ENCODE peak calls at places on chromosomes 16 and 17, in four cellular contexts. I, U, H and L are unnamed samples.

GRCh38 chr16:11871193-11871592 is 19.9 kb upstream of the RSL1D1 start:
- DNase-seq in I (peak; percentile 38), U (no peak), H (no peak), L (no peak)

GRCh38 chr17:20243524-20243923 is 223.8 kb downstream of the LGALS9B start:
- DNase-seq in I (no peak), U (no peak), H (no peak), L (no peak)

GRCh38 chr17:33227911-33228310 is 65.2 kb downstream of the ASIC2 start:
- DNase-seq in I (no peak), U (no peak), H (no peak), L (no peak)

GRCh38 chr16:73040136-73040535 is 7.8 kb downstream of the ZFHX3 start:
- DNase-seq in I (no peak), U (no peak), H (no peak), L (peak; percentile 46)

GRCh38 chr16:23952128-23953041 is 116.6 kb downstream of the PRKCB start:
- DNase-seq in I (no peak), U (no peak), H (peak; percentile 63), L (no peak)

GRCh38 chr16:28569011-28569410 is 15.3 kb downstream of the SGF29 start:
- DNase-seq in I (no peak), U (no peak), H (no peak), L (no peak)

GRCh38 chr16:87707714-87708113 is 58.1 kb downstream of the KLHDC4 start:
- DNase-seq in I (no peak), U (no peak), H (no peak), L (no peak)

GRCh38 chr16:82748026-82748425 is 121.3 kb downstream of the CDH13 start:
- DNase-seq in I (no peak), U (no peak), H (no peak), L (no peak)

GRCh38 chr16:71344315-71344905 is 14.1 kb upstream of the CALB2 start:
- DNase-seq in I (no peak), U (no peak), H (no peak), L (no peak)

GRCh38 chr16:74829637-74830036 is 55.0 kb upstream of the FA2H start:
- DNase-seq in I (no peak), U (no peak), H (no peak), L (no peak)

GRCh38 chr17:73546770-73547345 is 97.4 kb downstream of the SDK2 start:
- DNase-seq in I (no peak), U (no peak), H (peak; percentile 64), L (no peak)

GRCh38 chr17:50396261-50397110 is 837 bp downstream of the LRRC59 start:
- DNase-seq in I (no peak), U (peak; percentile 50), H (peak; percentile 22), L (peak; percentile 69)

GRCh38 chr16:50548659-50549560 is 714 bp downstream of the NKD1 start:
- DNase-seq in I (no peak), U (peak; percentile 55), H (no peak), L (peak; percentile 72)

GRCh38 chr16:2206420-2206779 is 1.1 kb downstream of the MLST8 start:
- DNase-seq in I (no peak), U (no peak), H (no peak), L (no peak)

GRCh38 chr17:47203984-47204721 is 5.0 kb upstream of the MYL4 start:
- DNase-seq in I (no peak), U (no peak), H (no peak), L (no peak)

GRCh38 chr17:81546906-81547613 is 5.1 kb downstream of the FAAP100 start:
- DNase-seq in I (no peak), U (no peak), H (no peak), L (no peak)

GRCh38 chr17:39702901-39703893 is 3.3 kb downstream of the ERBB2 start:
- DNase-seq in I (no peak), U (no peak), H (no peak), L (no peak)

GRCh38 chr17:64411999-64412771 is 21.5 kb upstream of the PECAM1 start:
- DNase-seq in I (peak; percentile 59), U (no peak), H (peak; percentile 7), L (peak; percentile 80)

GRCh38 chr17:56593073-56593740 is at the start of gene NOG:
- DNase-seq in I (no peak), U (peak; percentile 42), H (peak; percentile 18), L (no peak)

GRCh38 chr16:879986-880385 is 79.5 kb upstream of the GNG13 start:
- DNase-seq in I (no peak), U (no peak), H (no peak), L (peak; percentile 46)

GRCh38 chr17:57121308-57122042 is 36.4 kb downstream of the AKAP1 start:
- DNase-seq in I (no peak), U (peak; percentile 47), H (peak; percentile 54), L (no peak)

GRCh38 chr17:7747586-7747985 is 30.0 kb downstream of the DNAH2 start:
- DNase-seq in I (no peak), U (no peak), H (no peak), L (no peak)

GRCh38 chr17:34820922-34821321 is 140.3 kb downstream of the CCT6B start:
- DNase-seq in I (no peak), U (no peak), H (no peak), L (no peak)

GRCh38 chr16:23871924-23872323 is 36.1 kb downstream of the PRKCB start:
- DNase-seq in I (no peak), U (no peak), H (no peak), L (no peak)

GRCh38 chr16:81376880-81377279 is 62.1 kb downstream of the GAN start:
- DNase-seq in I (no peak), U (no peak), H (no peak), L (no peak)

GRCh38 chr16:785563-786535 is 2.3 kb downstream of the RPUSD1 start:
- DNase-seq in I (peak; percentile 56), U (peak; percentile 58), H (peak; percentile 62), L (peak; percentile 81)

GRCh38 chr16:84687715-84688114 is 12.1 kb upstream of the USP10 start:
- DNase-seq in I (no peak), U (no peak), H (no peak), L (peak; percentile 13)

GRCh38 chr16:58644765-58645487 is 15.3 kb upstream of the CNOT1 start:
- DNase-seq in I (no peak), U (no peak), H (no peak), L (no peak)

GRCh38 chr17:72008236-72008874 is 112.5 kb upstream of the SOX9 start:
- DNase-seq in I (no peak), U (no peak), H (no peak), L (no peak)

GRCh38 chr17:81843713-81844326 is 9.0 kb upstream of the PPP1R27 start:
- DNase-seq in I (no peak), U (no peak), H (no peak), L (no peak)

GRCh38 chr17:10126554-10127493 is 71.6 kb downstream of the GAS7 start:
- DNase-seq in I (no peak), U (peak; percentile 70), H (no peak), L (peak; percentile 82)

GRCh38 chr16:66551362-66551761 is 1.0 kb upstream of the CKLF start:
- DNase-seq in I (no peak), U (no peak), H (peak; percentile 56), L (no peak)

GRCh38 chr17:28345420-28346198 is 10.0 kb downstream of the TNFAIP1 start:
- DNase-seq in I (no peak), U (no peak), H (no peak), L (no peak)

GRCh38 chr16:26005336-26005735 is 313.6 kb downstream of the HS3ST4 start:
- DNase-seq in I (no peak), U (no peak), H (no peak), L (no peak)

GRCh38 chr16:72876221-72876620 is 171.7 kb downstream of the ZFHX3 start:
- DNase-seq in I (no peak), U (no peak), H (no peak), L (peak; percentile 86)

GRCh38 chr17:4566785-4567184 is 6.4 kb upstream of the GGT6 start:
- DNase-seq in I (no peak), U (peak; percentile 65), H (peak; percentile 59), L (no peak)

GRCh38 chr17:77399319-77399959 is 258.7 kb downstream of the SEC14L1 start:
- DNase-seq in I (no peak), U (no peak), H (no peak), L (no peak)

GRCh38 chr17:59791603-59792457 is 84.4 kb downstream of the VMP1 start:
- DNase-seq in I (no peak), U (no peak), H (no peak), L (no peak)
- TF ChIP-seq EP300 in I (no peak), U (no peak), H (no peak), L (no peak)

GRCh38 chr17:79353548-79353947 is 257.3 kb downstream of the RBFOX3 start:
- DNase-seq in I (no peak), U (no peak), H (no peak), L (no peak)

GRCh38 chr17:79354173-79354820 is 256.6 kb downstream of the RBFOX3 start:
- DNase-seq in I (no peak), U (no peak), H (no peak), L (no peak)

GRCh38 chr17:79350516-79350915 is 260.3 kb downstream of the RBFOX3 start:
- DNase-seq in I (no peak), U (no peak), H (no peak), L (no peak)

GRCh38 chr17:79353016-79353415 is 257.8 kb downstream of the RBFOX3 start:
- DNase-seq in I (no peak), U (no peak), H (no peak), L (no peak)

DNA sequence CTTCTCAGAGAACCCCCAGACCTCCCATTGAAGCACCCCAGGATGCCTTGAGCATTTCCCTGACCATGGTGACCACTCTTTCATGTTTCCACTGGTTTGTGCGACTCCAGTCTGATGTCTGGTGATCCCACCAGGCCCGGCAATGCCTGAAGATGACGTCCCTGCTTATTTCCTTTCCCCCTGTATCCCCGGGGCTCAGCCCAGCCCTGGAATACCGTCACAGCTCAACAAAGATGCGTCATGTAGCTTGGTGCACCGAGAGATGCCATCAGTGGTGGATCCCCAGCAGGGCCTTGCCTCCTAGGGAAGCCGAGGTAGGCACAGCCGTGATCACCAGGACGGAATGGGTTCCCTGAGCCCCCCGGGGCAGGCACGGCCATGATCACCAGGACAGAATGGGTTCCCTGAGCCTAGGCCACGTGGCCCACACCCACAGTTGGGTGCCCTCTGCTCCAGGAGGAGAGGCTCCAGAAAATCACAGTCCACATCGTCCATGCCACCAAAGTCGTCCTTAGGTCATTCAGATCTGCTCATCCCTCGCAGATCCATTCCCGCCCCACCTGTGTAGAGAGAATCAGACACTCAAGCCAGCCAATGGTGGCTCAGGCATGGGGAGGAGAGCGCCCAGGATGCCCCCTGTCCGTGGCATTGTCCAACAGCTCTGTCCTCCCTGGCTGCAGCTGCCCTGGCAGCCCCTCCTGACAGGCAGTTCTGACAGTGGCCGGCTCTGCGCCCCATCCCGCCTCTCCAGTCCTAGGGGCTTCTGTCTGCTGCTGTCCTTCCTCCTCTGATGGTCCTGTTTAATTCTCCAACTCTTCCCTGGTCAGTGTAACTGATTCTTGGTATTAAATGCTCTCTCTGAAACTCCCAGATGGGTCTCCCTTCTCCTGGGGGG is 261.1 kb downstream of the RBFOX3 start:
- DNase-seq in I (no peak), U (no peak), H (no peak), L (no peak)
- H3K27me3 ChIP-seq in I (no peaks in the 10 kb centered on the region), U (no peaks in the 10 kb centered on the region), H (peaks cover under 1% of the 10 kb centered on the region), L (no peaks in the 10 kb centered on the region)

DNA sequence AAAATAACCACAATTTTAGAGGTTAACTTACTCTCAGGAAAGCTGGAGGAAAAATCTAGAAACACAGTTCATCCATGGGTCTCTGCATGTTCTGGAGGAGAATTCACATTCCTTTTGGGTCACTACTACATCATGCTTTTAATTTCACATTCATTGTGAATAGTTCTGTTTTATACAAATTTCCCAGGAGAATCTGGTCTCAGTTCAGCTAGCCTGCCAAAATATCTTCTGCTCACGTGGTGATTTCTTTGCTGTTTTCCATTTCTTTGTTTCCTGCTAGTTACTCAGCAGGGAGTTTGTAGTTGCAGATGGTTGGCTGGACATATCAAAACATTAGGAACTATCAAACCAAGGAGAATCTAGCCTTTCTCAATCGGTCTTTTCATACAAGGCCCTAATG is at the start of gene ABCA9:
- DNase-seq in I (no peak), U (no peak), H (no peak), L (no peak)
- TF ChIP-seq EP300 in I (no peak), U (no peak), H (no peak), L (no peak)

GRCh38 chr17:860805-861204 is 78.7 kb downstream of the MRM3 start:
- DNase-seq in I (no peak), U (no peak), H (no peak), L (no peak)
- H3K27me3 ChIP-seq in I (no peaks in the 10 kb centered on the region), U (no peaks in the 10 kb centered on the region), H (peaks cover 11% of the 10 kb centered on the region), L (no peaks in the 10 kb centered on the region)